ENCODE peak calls at places on chromosomes 1 and 21, in seven cellular contexts. One of them, this sample, is unnamed.

GRCh38 chr1:3803905-3804626 is 7.8 kb upstream of the LRRC47 start:
- DNase-seq in K562: peak
- DNase-seq in right atrium auricular region: no peak
- DNase-seq in left lung: no peak
- DNase-seq in fibroblast of pulmonary artery: peak
- DNase-seq in kidney: peak
- DNase-seq in HFF-Myc: no peak
- DNase-seq in this sample: no peak

GRCh38 chr1:28118640-28119307 is 30.4 kb upstream of the EYA3 start:
- DNase-seq in K562: peak
- DNase-seq in right atrium auricular region: no peak
- DNase-seq in left lung: no peak
- DNase-seq in fibroblast of pulmonary artery: no peak
- DNase-seq in kidney: no peak
- DNase-seq in HFF-Myc: no peak
- DNase-seq in this sample: no peak

GRCh38 chr1:171134194-171134924 is 43.7 kb downstream of the FMO3 start:
- DNase-seq in K562: no peak
- DNase-seq in right atrium auricular region: no peak
- DNase-seq in left lung: no peak
- DNase-seq in fibroblast of pulmonary artery: peak
- DNase-seq in kidney: no peak
- DNase-seq in HFF-Myc: no peak
- DNase-seq in this sample: no peak

GRCh38 chr1:8389962-8390535 is 72.1 kb downstream of the SLC45A1 start:
- DNase-seq in K562: no peak
- DNase-seq in right atrium auricular region: no peak
- DNase-seq in left lung: no peak
- DNase-seq in fibroblast of pulmonary artery: no peak
- DNase-seq in kidney: no peak
- DNase-seq in HFF-Myc: no peak
- DNase-seq in this sample: no peak

GRCh38 chr1:54234284-54234683 is 34.3 kb downstream of the MRPL37 start:
- DNase-seq in K562: no peak
- DNase-seq in right atrium auricular region: no peak
- DNase-seq in left lung: no peak
- DNase-seq in fibroblast of pulmonary artery: no peak
- DNase-seq in kidney: no peak
- DNase-seq in HFF-Myc: no peak
- DNase-seq in this sample: no peak

GRCh38 chr1:68328485-68328884 is 96.2 kb upstream of the WLS start:
- DNase-seq in K562: no peak
- DNase-seq in right atrium auricular region: no peak
- DNase-seq in left lung: no peak
- DNase-seq in fibroblast of pulmonary artery: peak
- DNase-seq in kidney: no peak
- DNase-seq in HFF-Myc: no peak
- DNase-seq in this sample: no peak

GRCh38 chr1:234135501-234135900 is 231.0 kb downstream of the SLC35F3 start:
- DNase-seq in K562: no peak
- DNase-seq in right atrium auricular region: no peak
- DNase-seq in left lung: no peak
- DNase-seq in fibroblast of pulmonary artery: no peak
- DNase-seq in kidney: no peak
- DNase-seq in HFF-Myc: no peak
- DNase-seq in this sample: no peak

GRCh38 chr1:7667625-7668218 is 103.4 kb upstream of the VAMP3 start:
- DNase-seq in K562: peak
- DNase-seq in right atrium auricular region: peak
- DNase-seq in left lung: peak
- DNase-seq in fibroblast of pulmonary artery: peak
- DNase-seq in kidney: peak
- DNase-seq in HFF-Myc: peak
- DNase-seq in this sample: peak

GRCh38 chr1:186465956-186466355 is 5.0 kb upstream of the PDC start:
- DNase-seq in K562: no peak
- DNase-seq in right atrium auricular region: no peak
- DNase-seq in left lung: no peak
- DNase-seq in fibroblast of pulmonary artery: no peak
- DNase-seq in kidney: no peak
- DNase-seq in HFF-Myc: no peak
- DNase-seq in this sample: no peak

GRCh38 chr1:203173566-203173965 is 2.1 kb downstream of the MYBPH start:
- DNase-seq in K562: no peak
- DNase-seq in right atrium auricular region: no peak
- DNase-seq in left lung: no peak
- DNase-seq in fibroblast of pulmonary artery: no peak
- DNase-seq in kidney: peak
- DNase-seq in HFF-Myc: no peak
- DNase-seq in this sample: no peak

GRCh38 chr1:61149010-61149860 is 66.9 kb downstream of the NFIA start:
- DNase-seq in K562: no peak
- DNase-seq in right atrium auricular region: no peak
- DNase-seq in left lung: no peak
- DNase-seq in fibroblast of pulmonary artery: no peak
- DNase-seq in kidney: no peak
- DNase-seq in HFF-Myc: no peak
- DNase-seq in this sample: no peak

GRCh38 chr1:59096501-59096900 is 200.4 kb upstream of the FGGY start:
- DNase-seq in K562: peak
- DNase-seq in right atrium auricular region: no peak
- DNase-seq in left lung: no peak
- DNase-seq in fibroblast of pulmonary artery: no peak
- DNase-seq in kidney: no peak
- DNase-seq in HFF-Myc: no peak
- DNase-seq in this sample: no peak

GRCh38 chr1:107433068-107433467 is 292.2 kb downstream of the NTNG1 start:
- DNase-seq in K562: no peak
- DNase-seq in right atrium auricular region: no peak
- DNase-seq in left lung: no peak
- DNase-seq in fibroblast of pulmonary artery: no peak
- DNase-seq in kidney: no peak
- DNase-seq in HFF-Myc: no peak
- DNase-seq in this sample: no peak

GRCh38 chr1:183590225-183591191 is at the start of gene NCF2:
- DNase-seq in K562: no peak
- DNase-seq in right atrium auricular region: no peak
- DNase-seq in left lung: peak
- DNase-seq in fibroblast of pulmonary artery: peak
- DNase-seq in kidney: no peak
- DNase-seq in HFF-Myc: no peak
- DNase-seq in this sample: no peak

GRCh38 chr1:151777317-151777716 is 13.0 kb downstream of the TDRKH start:
- DNase-seq in K562: no peak
- DNase-seq in right atrium auricular region: no peak
- DNase-seq in left lung: no peak
- DNase-seq in fibroblast of pulmonary artery: no peak
- DNase-seq in kidney: no peak
- DNase-seq in HFF-Myc: no peak
- DNase-seq in this sample: no peak

GRCh38 chr1:7579831-7580804 is 191.0 kb upstream of the VAMP3 start:
- DNase-seq in K562: no peak
- DNase-seq in right atrium auricular region: no peak
- DNase-seq in left lung: peak
- DNase-seq in fibroblast of pulmonary artery: no peak
- DNase-seq in kidney: peak
- DNase-seq in HFF-Myc: no peak
- DNase-seq in this sample: no peak

GRCh38 chr21:45543710-45544448 is 1.6 kb upstream of the SLC19A1 start:
- DNase-seq in K562: no peak
- DNase-seq in right atrium auricular region: peak
- DNase-seq in left lung: no peak
- DNase-seq in fibroblast of pulmonary artery: no peak
- DNase-seq in kidney: peak
- DNase-seq in HFF-Myc: no peak
- DNase-seq in this sample: peak

GRCh38 chr1:2414297-2414958 is 2.1 kb upstream of the PEX10 start:
- DNase-seq in K562: peak
- DNase-seq in right atrium auricular region: peak
- DNase-seq in left lung: peak
- DNase-seq in fibroblast of pulmonary artery: peak
- DNase-seq in kidney: peak
- DNase-seq in HFF-Myc: no peak
- DNase-seq in this sample: no peak

GRCh38 chr1:79633456-79633855 is 626.9 kb upstream of the ADGRL4 start:
- DNase-seq in K562: no peak
- DNase-seq in right atrium auricular region: no peak
- DNase-seq in left lung: no peak
- DNase-seq in fibroblast of pulmonary artery: peak
- DNase-seq in kidney: no peak
- DNase-seq in HFF-Myc: peak
- DNase-seq in this sample: no peak

GRCh38 chr21:36630485-36631206 is 68.3 kb upstream of the SIM2 start:
- DNase-seq in K562: peak
- DNase-seq in right atrium auricular region: no peak
- DNase-seq in left lung: peak
- DNase-seq in fibroblast of pulmonary artery: peak
- DNase-seq in kidney: no peak
- DNase-seq in HFF-Myc: no peak
- DNase-seq in this sample: no peak

GRCh38 chr1:85582687-85583354 is 2.3 kb downstream of the CCN1 start:
- DNase-seq in K562: no peak
- DNase-seq in right atrium auricular region: no peak
- DNase-seq in left lung: no peak
- DNase-seq in fibroblast of pulmonary artery: peak
- DNase-seq in kidney: no peak
- DNase-seq in HFF-Myc: no peak
- DNase-seq in this sample: no peak

GRCh38 chr1:228399531-228400236 is 7.0 kb downstream of the TRIM11 start:
- DNase-seq in K562: no peak
- DNase-seq in right atrium auricular region: no peak
- DNase-seq in left lung: peak
- DNase-seq in fibroblast of pulmonary artery: no peak
- DNase-seq in kidney: peak
- DNase-seq in HFF-Myc: no peak
- DNase-seq in this sample: no peak

GRCh38 chr21:14603202-14603601 is 57.1 kb upstream of the SAMSN1 start:
- DNase-seq in K562: peak
- DNase-seq in right atrium auricular region: no peak
- DNase-seq in left lung: no peak
- DNase-seq in fibroblast of pulmonary artery: peak
- DNase-seq in kidney: no peak
- DNase-seq in HFF-Myc: no peak
- DNase-seq in this sample: no peak

GRCh38 chr1:110455151-110455550 is 4.2 kb downstream of the PROK1 start:
- DNase-seq in K562: peak
- DNase-seq in right atrium auricular region: no peak
- DNase-seq in left lung: no peak
- DNase-seq in fibroblast of pulmonary artery: no peak
- DNase-seq in kidney: peak
- DNase-seq in HFF-Myc: no peak
- DNase-seq in this sample: no peak
- TF ChIP-seq CTCF in K562: peak
- TF ChIP-seq CTCF in right atrium auricular region: no peak
- TF ChIP-seq CTCF in left lung: no peak
- TF ChIP-seq CTCF in fibroblast of pulmonary artery: peak
- TF ChIP-seq CTCF in kidney: no peak
- TF ChIP-seq CTCF in HFF-Myc: peak
- TF ChIP-seq CTCF in this sample: no peak

GRCh38 chr1:36134031-36134430 is 9.0 kb upstream of the COL8A2 start:
- DNase-seq in K562: no peak
- DNase-seq in right atrium auricular region: no peak
- DNase-seq in left lung: no peak
- DNase-seq in fibroblast of pulmonary artery: no peak
- DNase-seq in kidney: no peak
- DNase-seq in HFF-Myc: no peak
- DNase-seq in this sample: no peak

GRCh38 chr1:36134805-36135339 is 9.8 kb upstream of the COL8A2 start:
- DNase-seq in K562: peak
- DNase-seq in right atrium auricular region: no peak
- DNase-seq in left lung: no peak
- DNase-seq in fibroblast of pulmonary artery: peak
- DNase-seq in kidney: no peak
- DNase-seq in HFF-Myc: no peak
- DNase-seq in this sample: no peak

GRCh38 chr1:36137776-36138175 is 11.5 kb downstream of the TRAPPC3 start:
- DNase-seq in K562: no peak
- DNase-seq in right atrium auricular region: no peak
- DNase-seq in left lung: no peak
- DNase-seq in fibroblast of pulmonary artery: no peak
- DNase-seq in kidney: no peak
- DNase-seq in HFF-Myc: no peak
- DNase-seq in this sample: no peak

GRCh38 chr1:36137226-36137625 is 12.1 kb downstream of the TRAPPC3 start:
- DNase-seq in K562: no peak
- DNase-seq in right atrium auricular region: no peak
- DNase-seq in left lung: no peak
- DNase-seq in fibroblast of pulmonary artery: no peak
- DNase-seq in kidney: no peak
- DNase-seq in HFF-Myc: no peak
- DNase-seq in this sample: no peak

DNA sequence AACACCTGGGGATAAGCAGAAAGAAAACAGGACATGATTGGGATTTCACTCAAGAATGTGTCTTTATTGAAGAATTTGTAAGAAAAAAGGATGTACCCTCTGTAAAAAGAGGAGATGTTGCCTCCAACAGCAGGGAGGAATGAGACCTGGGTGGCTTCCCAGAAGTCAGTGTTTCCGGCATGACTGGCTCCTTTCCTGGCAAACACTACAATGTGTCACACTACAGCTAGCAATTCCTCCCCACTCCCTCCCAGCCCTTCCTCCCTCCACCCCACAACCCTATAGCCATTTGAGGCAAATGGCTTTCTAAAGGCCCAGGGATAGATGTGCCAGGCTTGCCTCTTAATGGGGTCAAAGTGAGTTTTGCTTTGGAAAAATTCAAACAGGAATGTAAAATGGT is 11.5 kb upstream of the COL8A2 start:
- DNase-seq in K562: no peak
- DNase-seq in right atrium auricular region: peak
- DNase-seq in left lung: no peak
- DNase-seq in fibroblast of pulmonary artery: peak
- DNase-seq in kidney: no peak
- DNase-seq in HFF-Myc: no peak
- DNase-seq in this sample: no peak
- TF ChIP-seq CTCF in K562: no peak
- TF ChIP-seq CTCF in right atrium auricular region: no peak
- TF ChIP-seq CTCF in left lung: no peak
- TF ChIP-seq CTCF in fibroblast of pulmonary artery: no peak
- TF ChIP-seq CTCF in kidney: no peak
- TF ChIP-seq CTCF in HFF-Myc: no peak
- TF ChIP-seq CTCF in this sample: no peak

GRCh38 chr1:39204441-39205081 is at the start of gene MACF1:
- DNase-seq in K562: peak
- DNase-seq in right atrium auricular region: peak
- DNase-seq in left lung: peak
- DNase-seq in fibroblast of pulmonary artery: peak
- DNase-seq in kidney: no peak
- DNase-seq in HFF-Myc: peak
- DNase-seq in this sample: no peak
- TF ChIP-seq CTCF in K562: peak
- TF ChIP-seq CTCF in right atrium auricular region: peak
- TF ChIP-seq CTCF in left lung: no peak
- TF ChIP-seq CTCF in fibroblast of pulmonary artery: peak
- TF ChIP-seq CTCF in kidney: peak
- TF ChIP-seq CTCF in HFF-Myc: peak
- TF ChIP-seq CTCF in this sample: peak

DNA sequence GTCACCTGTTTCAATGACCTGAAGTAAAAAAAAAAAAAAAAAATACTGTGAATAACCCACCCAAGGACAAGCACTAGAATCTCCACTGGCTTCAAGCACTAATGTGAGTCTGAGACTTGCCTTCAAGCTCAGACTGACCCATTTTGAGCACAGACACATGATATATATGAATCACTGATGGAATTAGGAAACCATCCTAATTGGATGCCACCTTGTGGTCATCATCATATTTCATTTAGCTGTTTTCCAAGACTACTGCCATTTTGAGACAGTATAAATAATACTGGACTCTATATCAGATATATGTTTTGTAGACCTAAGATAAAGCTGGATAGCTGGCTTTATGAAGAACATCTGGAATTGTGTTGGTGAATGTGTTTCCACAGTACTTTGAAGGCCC is 1232.0 kb downstream of the KCNT2 start:
- DNase-seq in K562: peak
- DNase-seq in right atrium auricular region: no peak
- DNase-seq in left lung: no peak
- DNase-seq in fibroblast of pulmonary artery: no peak
- DNase-seq in kidney: no peak
- DNase-seq in HFF-Myc: no peak
- DNase-seq in this sample: no peak
- TF ChIP-seq CTCF in K562: no peak
- TF ChIP-seq CTCF in right atrium auricular region: no peak
- TF ChIP-seq CTCF in left lung: no peak
- TF ChIP-seq CTCF in fibroblast of pulmonary artery: no peak
- TF ChIP-seq CTCF in kidney: no peak
- TF ChIP-seq CTCF in HFF-Myc: peak
- TF ChIP-seq CTCF in this sample: peak